ENCODE peak calls at places on chromosome 15, in four cellular contexts. D, Q, W and U are unnamed samples.

GRCh38 chr15:74384566-74385441 is 17.4 kb upstream of the CYP11A1 start:
- DNase-seq in D (no peak), Q (no peak), W (no peak), U (peak)

GRCh38 chr15:68408526-68408925 is 23.4 kb downstream of the ITGA11 start:
- DNase-seq in D (no peak), Q (no peak), W (no peak), U (no peak)

GRCh38 chr15:90451215-90451850 is 63.3 kb downstream of the IQGAP1 start:
- DNase-seq in D (peak), Q (no peak), W (no peak), U (peak)

GRCh38 chr15:29978411-29979382 is 104.1 kb upstream of the GOLGA8J start:
- DNase-seq in D (no peak), Q (no peak), W (no peak), U (peak)

GRCh38 chr15:79025201-79025600 is 65.4 kb downstream of the RASGRF1 start:
- DNase-seq in D (no peak), Q (peak), W (no peak), U (no peak)

GRCh38 chr15:91102546-91103330 is 2.7 kb downstream of the SV2B start:
- DNase-seq in D (no peak), Q (peak), W (no peak), U (no peak)

GRCh38 chr15:75199347-75199976 is 2.2 kb upstream of the C15orf39 start:
- DNase-seq in D (no peak), Q (no peak), W (no peak), U (no peak)

GRCh38 chr15:95324596-95325135 is 1005.8 kb upstream of the NR2F2 start:
- DNase-seq in D (no peak), Q (no peak), W (no peak), U (no peak)

GRCh38 chr15:59892995-59893394 is 111.1 kb upstream of the FOXB1 start:
- DNase-seq in D (peak), Q (no peak), W (no peak), U (peak)

GRCh38 chr15:74243431-74243830 is 7.3 kb downstream of the CCDC33 start:
- DNase-seq in D (no peak), Q (no peak), W (no peak), U (no peak)

GRCh38 chr15:55884223-55884622 is 109.2 kb downstream of the NEDD4 start:
- DNase-seq in D (peak), Q (no peak), W (no peak), U (no peak)

GRCh38 chr15:30922469-30923311 is 19.0 kb downstream of the FAN1 start:
- DNase-seq in D (peak), Q (peak), W (no peak), U (peak)

GRCh38 chr15:60966316-60966715 is 262.8 kb downstream of the RORA start:
- DNase-seq in D (peak), Q (no peak), W (no peak), U (peak)

GRCh38 chr15:98842192-98842972 is 165.2 kb downstream of the PGPEP1L start:
- DNase-seq in D (peak), Q (no peak), W (no peak), U (no peak)

GRCh38 chr15:81887913-81888312 is 157.9 kb downstream of the MEX3B start:
- DNase-seq in D (peak), Q (no peak), W (no peak), U (peak)

GRCh38 chr15:43434436-43434835 is 58.5 kb downstream of the TP53BP1 start:
- DNase-seq in D (no peak), Q (no peak), W (no peak), U (no peak)

GRCh38 chr15:31215490-31216209 is 111.0 kb upstream of the KLF13 start:
- DNase-seq in D (no peak), Q (peak), W (peak), U (peak)

GRCh38 chr15:90287096-90287495 is 21.6 kb downstream of the NGRN start:
- DNase-seq in D (no peak), Q (no peak), W (no peak), U (no peak)

GRCh38 chr15:85451099-85451700 is 70.8 kb downstream of the AKAP13 start:
- DNase-seq in D (no peak), Q (no peak), W (no peak), U (no peak)

GRCh38 chr15:34239151-34239761 is 14.4 kb downstream of the EMC4 start:
- DNase-seq in D (peak), Q (no peak), W (no peak), U (peak)

GRCh38 chr15:58228708-58229107 is 90.5 kb downstream of the AQP9 start:
- DNase-seq in D (peak), Q (no peak), W (no peak), U (peak)